ENCODE peak calls at places on chromosomes 13 and 19, in eight cellular contexts. K, C, J, X, I, S, W and N are unnamed samples. For H3K4me1, the result is how much of the 10 kb centered on the place peaks cover.

GRCh38 chr19:29702161-29702957 is 12.7 kb downstream of the C19orf12 start:
- DNase-seq in K (no peak), J (no peak), S (no peak), C (no peak), X (no peak), W (no peak), I (no peak), N (no peak)

GRCh38 chr19:2477732-2478191 is 1.8 kb downstream of the GADD45B start:
- DNase-seq in S (no peak), I (peak), X (no peak), C (peak), W (no peak), J (no peak), K (no peak), N (no peak)

GRCh38 chr13:40485611-40486517 is 180.6 kb downstream of the FOXO1 start:
- DNase-seq in W (no peak), J (no peak), C (no peak), S (no peak), I (no peak), K (no peak), X (no peak), N (no peak)

GRCh38 chr13:71610876-71611275 is 256.1 kb downstream of the DACH1 start:
- DNase-seq in S (no peak), C (no peak), X (no peak), J (no peak), K (no peak), I (no peak), W (no peak), N (no peak)

GRCh38 chr19:38684078-38684861 is 36.8 kb downstream of the ACTN4 start:
- DNase-seq in S (no peak), J (no peak), C (peak), K (no peak), X (peak), W (peak), I (no peak), N (peak)

GRCh38 chr19:8575467-8575997 is 1.7 kb downstream of the MYO1F start:
- DNase-seq in S (no peak), K (no peak), X (no peak), C (no peak), I (no peak), J (no peak), W (no peak), N (no peak)

GRCh38 chr19:32676186-32676894 is 692 bp downstream of the RGS9BP start:
- DNase-seq in C (peak), J (peak), X (no peak), I (peak), K (peak), S (no peak), W (no peak), N (no peak)

GRCh38 chr13:27354379-27354778 is 70.0 kb upstream of the GTF3A start:
- DNase-seq in J (no peak), X (no peak), C (no peak), I (no peak), S (no peak), W (no peak), K (no peak), N (no peak)

GRCh38 chr13:101415358-101416174 is 742 bp downstream of the NALCN start:
- DNase-seq in C (no peak), X (no peak), K (peak), W (no peak), I (no peak), J (peak), S (no peak), N (no peak)

GRCh38 chr19:30229524-30230174 is 142.5 kb upstream of the ZNF536 start:
- DNase-seq in J (no peak), I (no peak), X (no peak), K (peak), S (peak), C (peak), W (no peak), N (peak)

GRCh38 chr13:45861352-45861751 is 9.8 kb upstream of the SIAH3 start:
- DNase-seq in W (no peak), I (no peak), K (no peak), J (no peak), C (no peak), S (no peak), X (no peak), N (no peak)

GRCh38 chr13:72504026-72504925 is 223.2 kb downstream of the MZT1 start:
- DNase-seq in K (no peak), W (no peak), I (no peak), S (no peak), C (no peak), X (no peak), J (no peak), N (peak)

DNA sequence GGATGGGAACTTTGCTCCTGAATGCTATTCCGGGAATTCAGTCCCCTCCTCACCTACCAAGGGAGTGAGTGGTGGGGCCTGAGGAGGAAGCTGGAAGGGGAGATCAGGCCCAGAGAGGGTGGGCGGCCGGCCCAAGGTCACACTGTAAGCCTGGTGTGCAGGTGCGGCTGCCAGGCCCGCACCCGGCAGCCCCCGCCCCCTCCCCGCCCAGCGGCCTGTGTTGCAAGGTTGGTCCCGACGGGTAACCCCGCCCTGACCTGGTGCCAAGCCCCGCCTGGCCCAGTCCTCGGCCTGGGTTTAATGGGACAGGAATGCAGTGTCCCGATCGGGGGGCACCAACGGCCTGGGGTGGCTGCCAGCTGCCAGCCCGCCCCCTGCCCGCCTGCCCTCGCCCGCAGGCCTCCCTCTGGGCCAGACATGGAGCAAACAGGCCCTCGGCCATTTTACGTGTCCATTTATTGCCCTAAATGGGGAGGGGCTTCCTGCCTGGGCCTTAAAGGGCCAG is 5.5 kb downstream of the ZBTB7A start:
- DNase-seq in W (peak), K (no peak), C (peak), X (peak), J (peak), I (no peak), S (no peak), N (no peak)
- H3K4me3 ChIP-seq in W (peak), K (no peak), C (no peak), X (peak), J (no peak), I (no peak), S (no peak), N (no peak)

DNA sequence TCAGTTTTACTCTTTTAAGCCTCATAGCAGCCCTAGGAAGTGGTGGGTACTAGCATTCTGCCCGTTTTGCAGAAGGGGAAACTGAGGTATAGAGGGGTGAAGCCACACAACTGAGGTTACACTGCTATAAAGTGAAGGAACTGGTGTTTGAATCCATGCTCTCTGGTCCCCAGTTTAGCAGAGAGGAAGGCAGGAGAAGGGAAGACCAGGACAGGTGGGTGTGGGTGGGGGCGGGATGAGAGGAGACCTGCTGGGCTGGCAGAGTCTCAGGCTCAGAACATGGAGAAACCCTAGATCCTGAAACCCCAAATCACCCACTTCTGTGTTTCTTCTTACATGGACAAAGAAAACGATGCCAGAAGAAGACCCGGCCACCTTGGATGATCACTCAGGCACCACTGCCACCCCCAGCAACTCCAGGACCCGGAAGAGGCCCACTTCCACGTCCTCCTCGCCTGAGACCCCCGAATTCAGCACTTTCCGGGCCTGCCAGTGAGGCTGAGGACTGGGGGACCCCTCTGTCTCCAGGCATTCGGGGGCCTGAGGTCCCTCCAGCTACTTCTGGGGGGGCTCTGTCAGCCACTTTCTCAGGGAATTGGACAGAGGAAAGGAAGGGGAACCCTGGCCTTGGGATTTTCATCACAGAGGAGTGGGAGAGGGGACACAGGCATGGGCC is 2.3 kb upstream of the CARM1 start:
- DNase-seq in J (no peak), X (no peak), C (no peak), I (no peak), S (no peak), K (no peak), W (no peak), N (no peak)
- H3K4me1 ChIP-seq in J (under half), X (under half), C (under half), I (under half), S (under half), K (under half), W (under half), N (under half)

GRCh38 chr19:49434907-49435577 is 6.3 kb downstream of the SLC17A7 start:
- DNase-seq in X (no peak), C (no peak), W (no peak), I (no peak), K (no peak), S (no peak), J (no peak), N (no peak)
- H3K4me3 ChIP-seq in X (no peak), C (no peak), W (no peak), I (no peak), K (no peak), S (no peak), J (no peak), N (no peak)

GRCh38 chr13:75357576-75358295 is 124.2 kb downstream of the TBC1D4 start:
- DNase-seq in J (peak), I (peak), C (peak), X (no peak), S (peak), W (no peak), K (peak), N (peak)
- H3K4me1 ChIP-seq in J (under half), I (under half), C (under half), X (under half), S (under half), W (under half), K (under half), N (under half)

GRCh38 chr19:13938361-13939027 is at the start of gene PODNL1:
- DNase-seq in W (peak), J (no peak), K (no peak), C (peak), I (no peak), S (no peak), X (no peak), N (peak)
- H3K4me3 ChIP-seq in W (peak), J (no peak), K (no peak), C (no peak), I (no peak), S (no peak), X (peak), N (peak)

GRCh38 chr13:31978021-31978420 is 53.6 kb upstream of the FRY start:
- DNase-seq in K (no peak), X (no peak), I (no peak), W (no peak), C (no peak), S (no peak), J (no peak), N (no peak)
- H3K4me1 ChIP-seq in K (under half), X (under half), I (under half), W (under half), C (under half), S (under half), J (under half), N (under half)

GRCh38 chr13:106919093-106919492 is 351.2 kb upstream of the ARGLU1 start:
- DNase-seq in S (no peak), X (no peak), C (no peak), I (no peak), J (no peak), K (no peak), W (no peak), N (peak)
- H3K4me3 ChIP-seq in S (no peak), X (peak), C (no peak), I (no peak), J (no peak), K (no peak), W (peak), N (peak)

DNA sequence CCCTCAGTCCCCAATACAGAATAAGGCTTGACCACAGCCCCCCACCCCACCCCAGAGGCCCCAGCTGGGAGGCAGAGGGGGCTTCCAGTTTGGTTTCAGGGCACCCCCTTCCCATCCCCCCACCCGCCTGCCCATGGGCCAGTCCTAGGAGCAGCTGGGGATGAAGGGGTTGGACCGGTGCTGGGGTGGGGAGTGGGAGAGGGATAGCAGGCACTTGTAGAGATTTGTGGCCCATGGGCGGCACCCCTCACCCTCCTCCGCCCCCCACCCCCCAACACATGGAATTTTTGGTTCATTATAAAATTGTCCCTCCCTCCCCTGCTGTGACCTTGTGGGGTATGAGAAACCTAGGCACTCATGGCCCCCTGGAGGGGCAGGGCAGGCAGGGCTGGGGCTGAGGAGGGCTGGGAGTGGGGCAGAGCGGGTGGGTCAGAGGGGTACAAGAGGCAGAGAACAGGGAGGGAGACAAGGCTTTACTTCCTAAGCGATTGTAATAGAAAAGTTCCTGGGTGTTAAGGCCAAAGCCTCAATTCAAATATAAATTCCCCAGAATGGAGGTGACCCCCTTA is 5.3 kb upstream of the GSK3A start:
- DNase-seq in I (no peak), X (no peak), J (no peak), S (no peak), K (no peak), C (no peak), W (no peak), N (no peak)
- H3K4me1 ChIP-seq in I (under half), X (half or more), J (half or more), S (under half), K (under half), C (under half), W (half or more), N (under half)

GRCh38 chr19:20640023-20640422 is 21.3 kb downstream of the ZNF626 start:
- DNase-seq in K (no peak), J (no peak), S (no peak), I (no peak), W (no peak), X (no peak), C (no peak), N (no peak)

DNA sequence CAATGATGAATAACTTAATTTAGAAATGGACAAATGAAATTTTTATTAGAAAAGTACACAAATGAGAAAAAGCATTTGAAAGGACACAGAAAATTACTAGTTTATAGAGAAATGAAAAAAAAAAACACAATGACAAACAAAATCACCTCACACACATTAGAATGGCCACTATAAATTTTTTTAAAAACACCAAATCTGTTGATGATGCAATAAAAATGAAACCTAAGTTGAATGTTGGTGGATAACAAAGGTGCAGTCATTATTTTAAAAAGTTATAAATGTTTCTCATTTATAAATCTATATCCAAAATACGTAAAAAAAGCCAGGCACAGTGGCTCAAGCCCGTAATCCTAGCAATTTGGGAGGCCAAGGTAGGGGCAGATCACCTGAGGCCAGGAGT is 20.8 kb downstream of the ZNF626 start:
- DNase-seq in X (no peak), S (no peak), J (no peak), K (no peak), W (no peak), C (no peak), I (no peak), N (no peak)
- H3K4me3 ChIP-seq in X (no peak), S (no peak), J (no peak), K (no peak), W (no peak), C (no peak), I (no peak), N (no peak)